ENCODE peak calls at places on chromosomes 13 and 19, in five cellular contexts. One of them, this sample, is unnamed.

GRCh38 chr19:37342753-37343152 is 28.1 kb upstream of the ZNF527 start:
- DNase-seq in COR-L47: no peak
- DNase-seq in left ventricle myocardium inferior: no peak
- DNase-seq in left colon: no peak
- DNase-seq in Calu3: no peak
- DNase-seq in this sample: no peak

GRCh38 chr19:50361290-50362029 is 4.0 kb downstream of the NAPSA start:
- DNase-seq in left ventricle myocardium inferior: no peak
- DNase-seq in left colon: no peak
- DNase-seq in COR-L47: no peak
- DNase-seq in Calu3: no peak
- DNase-seq in this sample: no peak

GRCh38 chr13:44805623-44806022 is 183.6 kb downstream of the NUFIP1 start:
- DNase-seq in left colon: no peak
- DNase-seq in COR-L47: no peak
- DNase-seq in left ventricle myocardium inferior: no peak
- DNase-seq in Calu3: no peak
- DNase-seq in this sample: no peak

GRCh38 chr19:5369304-5369703 is 28.7 kb upstream of the PTPRS start:
- DNase-seq in Calu3: no peak
- DNase-seq in left colon: no peak
- DNase-seq in left ventricle myocardium inferior: no peak
- DNase-seq in COR-L47: no peak
- DNase-seq in this sample: no peak

GRCh38 chr13:57680609-57681008 is 49.1 kb downstream of the PCDH17 start:
- DNase-seq in left ventricle myocardium inferior: no peak
- DNase-seq in Calu3: no peak
- DNase-seq in left colon: no peak
- DNase-seq in COR-L47: no peak
- DNase-seq in this sample: no peak

GRCh38 chr19:50288954-50289353 is 40.2 kb downstream of the KCNC3 start:
- DNase-seq in left colon: no peak
- DNase-seq in left ventricle myocardium inferior: no peak
- DNase-seq in Calu3: no peak
- DNase-seq in COR-L47: no peak
- DNase-seq in this sample: no peak

GRCh38 chr19:56261145-56261544 is 11.4 kb upstream of the EDDM13 start:
- DNase-seq in left ventricle myocardium inferior: no peak
- DNase-seq in Calu3: no peak
- DNase-seq in COR-L47: no peak
- DNase-seq in left colon: no peak
- DNase-seq in this sample: no peak

GRCh38 chr13:25905411-25906010 is 146.3 kb downstream of the SHISA2 start:
- DNase-seq in COR-L47: no peak
- DNase-seq in left ventricle myocardium inferior: no peak
- DNase-seq in left colon: peak; percentile 27
- DNase-seq in Calu3: no peak
- DNase-seq in this sample: no peak

GRCh38 chr19:39125199-39125553 is 410 bp upstream of the PAK4 start:
- DNase-seq in left colon: no peak
- DNase-seq in COR-L47: no peak
- DNase-seq in Calu3: no peak
- DNase-seq in left ventricle myocardium inferior: no peak
- DNase-seq in this sample: no peak

GRCh38 chr19:49473868-49474544 is at the start of gene FLT3LG:
- DNase-seq in left colon: peak; percentile 81
- DNase-seq in left ventricle myocardium inferior: peak; percentile 79
- DNase-seq in COR-L47: peak; percentile 66
- DNase-seq in Calu3: peak; percentile 86
- DNase-seq in this sample: peak; percentile 86

GRCh38 chr19:34173145-34173956 is 1.0 kb downstream of the LSM14A start:
- DNase-seq in left colon: peak; percentile 71
- DNase-seq in Calu3: peak; percentile 46
- DNase-seq in left ventricle myocardium inferior: no peak
- DNase-seq in COR-L47: peak; percentile 7
- DNase-seq in this sample: peak; percentile 48

GRCh38 chr13:111049791-111050538 is 65.1 kb upstream of the ARHGEF7 start:
- DNase-seq in Calu3: peak; percentile 20
- DNase-seq in left ventricle myocardium inferior: no peak
- DNase-seq in left colon: peak; percentile 37
- DNase-seq in COR-L47: no peak
- DNase-seq in this sample: peak; percentile 28

GRCh38 chr13:47332149-47332548 is 435.3 kb upstream of the HTR2A start:
- DNase-seq in left ventricle myocardium inferior: no peak
- DNase-seq in left colon: no peak
- DNase-seq in Calu3: no peak
- DNase-seq in COR-L47: no peak
- DNase-seq in this sample: no peak

This sample was measured in NB4.